ENCODE peak calls at places on chromosomes 11 and 22, in five cellular contexts. One of them, this sample, is unnamed.

GRCh38 chr22:40404251-40405177 is 34.1 kb downstream of the SGSM3 start:
- DNase-seq in body of pancreas: no peak
- DNase-seq in hepatocyte: no peak
- DNase-seq in naive thymus-derived CD4-positive, alpha-beta T cell: no peak
- DNase-seq in heart right ventricle: no peak
- DNase-seq in this sample: no peak

GRCh38 chr22:21951931-21952465 is 650 bp downstream of the PPM1F start:
- DNase-seq in hepatocyte: peak; percentile 68
- DNase-seq in heart right ventricle: peak; percentile 56
- DNase-seq in naive thymus-derived CD4-positive, alpha-beta T cell: no peak
- DNase-seq in body of pancreas: peak; percentile 68
- DNase-seq in this sample: no peak

GRCh38 chr11:93958991-93959390 is 62.2 kb upstream of the HEPHL1 start:
- DNase-seq in hepatocyte: no peak
- DNase-seq in heart right ventricle: no peak
- DNase-seq in body of pancreas: peak; percentile 29
- DNase-seq in naive thymus-derived CD4-positive, alpha-beta T cell: no peak
- DNase-seq in this sample: no peak

GRCh38 chr11:115676768-115677167 is 172.6 kb upstream of the CADM1 start:
- DNase-seq in hepatocyte: no peak
- DNase-seq in heart right ventricle: no peak
- DNase-seq in naive thymus-derived CD4-positive, alpha-beta T cell: no peak
- DNase-seq in body of pancreas: no peak
- DNase-seq in this sample: peak; percentile 69

GRCh38 chr22:46045459-46046298 is 68.7 kb upstream of the WNT7B start:
- DNase-seq in heart right ventricle: no peak
- DNase-seq in naive thymus-derived CD4-positive, alpha-beta T cell: no peak
- DNase-seq in hepatocyte: no peak
- DNase-seq in body of pancreas: peak; percentile 80
- DNase-seq in this sample: no peak

GRCh38 chr11:87030458-87031054 is 7.2 kb upstream of the TMEM135 start:
- DNase-seq in naive thymus-derived CD4-positive, alpha-beta T cell: no peak
- DNase-seq in body of pancreas: no peak
- DNase-seq in heart right ventricle: no peak
- DNase-seq in hepatocyte: no peak
- DNase-seq in this sample: peak; percentile 81

GRCh38 chr11:104623518-104623917 is 274.7 kb downstream of the CASP12 start:
- DNase-seq in naive thymus-derived CD4-positive, alpha-beta T cell: no peak
- DNase-seq in hepatocyte: no peak
- DNase-seq in body of pancreas: no peak
- DNase-seq in heart right ventricle: no peak
- DNase-seq in this sample: peak; percentile 59

GRCh38 chr22:46025973-46026906 is 49.3 kb upstream of the WNT7B start:
- DNase-seq in body of pancreas: peak; percentile 15
- DNase-seq in naive thymus-derived CD4-positive, alpha-beta T cell: no peak
- DNase-seq in hepatocyte: no peak
- DNase-seq in heart right ventricle: no peak
- DNase-seq in this sample: no peak

GRCh38 chr22:44309137-44309536 is 3.6 kb downstream of the SHISAL1 start:
- DNase-seq in body of pancreas: no peak
- DNase-seq in hepatocyte: peak; percentile 55
- DNase-seq in naive thymus-derived CD4-positive, alpha-beta T cell: no peak
- DNase-seq in heart right ventricle: no peak
- DNase-seq in this sample: peak; percentile 94

GRCh38 chr11:36186340-36186739 is 102.9 kb downstream of the COMMD9 start:
- DNase-seq in heart right ventricle: no peak
- DNase-seq in body of pancreas: no peak
- DNase-seq in naive thymus-derived CD4-positive, alpha-beta T cell: no peak
- DNase-seq in hepatocyte: no peak
- DNase-seq in this sample: peak; percentile 11

GRCh38 chr22:26476705-26477340 is 6.8 kb downstream of the HPS4 start:
- DNase-seq in body of pancreas: no peak
- DNase-seq in naive thymus-derived CD4-positive, alpha-beta T cell: no peak
- DNase-seq in hepatocyte: no peak
- DNase-seq in heart right ventricle: no peak
- DNase-seq in this sample: peak; percentile 85

GRCh38 chr11:82889133-82890001 is 10.9 kb downstream of the PRCP start:
- DNase-seq in heart right ventricle: peak; percentile 12
- DNase-seq in hepatocyte: no peak
- DNase-seq in naive thymus-derived CD4-positive, alpha-beta T cell: no peak
- DNase-seq in body of pancreas: no peak
- DNase-seq in this sample: no peak

GRCh38 chr22:42970029-42970428 is 44.9 kb downstream of the PACSIN2 start:
- DNase-seq in naive thymus-derived CD4-positive, alpha-beta T cell: no peak
- DNase-seq in body of pancreas: peak; percentile 45
- DNase-seq in heart right ventricle: no peak
- DNase-seq in hepatocyte: no peak
- DNase-seq in this sample: no peak

GRCh38 chr22:23677701-23677995 is 13.2 kb upstream of the RGL4 start:
- DNase-seq in body of pancreas: no peak
- DNase-seq in heart right ventricle: no peak
- DNase-seq in hepatocyte: no peak
- DNase-seq in naive thymus-derived CD4-positive, alpha-beta T cell: no peak
- DNase-seq in this sample: no peak

This sample was measured in HT1080.